ENCODE peak calls at places on chromosomes 3 and 15, in four cellular contexts. One of them, this sample, is unnamed.
A peak's percentile ranks its signal among the peaks of the same experiment; 100 is the strongest.

GRCh38 chr3:102665183-102665582 is 230.4 kb downstream of the ZPLD1 start:
- DNase-seq in transverse colon: no peak
- DNase-seq in stimulated activated CD8-positive, alpha-beta memory T cell treated with anti-CD3 and anti-CD28 coated beads, Interleukin-7, amount 100 ng/mL, for 1 hour: no peak
- DNase-seq in activated CD4-positive, alpha-beta T cell treated with anti-CD3 and anti-CD28 coated beads for 48 hours: no peak
- DNase-seq in this sample: no peak

GRCh38 chr3:38497026-38497425 is 886 bp downstream of the EXOG start:
- DNase-seq in transverse colon: no peak
- DNase-seq in stimulated activated CD8-positive, alpha-beta memory T cell treated with anti-CD3 and anti-CD28 coated beads, Interleukin-7, amount 100 ng/mL, for 1 hour: no peak
- DNase-seq in activated CD4-positive, alpha-beta T cell treated with anti-CD3 and anti-CD28 coated beads for 48 hours: no peak
- DNase-seq in this sample: peak; percentile 29

GRCh38 chr3:116270053-116270452 is 175.2 kb downstream of the LSAMP start:
- DNase-seq in transverse colon: no peak
- DNase-seq in stimulated activated CD8-positive, alpha-beta memory T cell treated with anti-CD3 and anti-CD28 coated beads, Interleukin-7, amount 100 ng/mL, for 1 hour: no peak
- DNase-seq in activated CD4-positive, alpha-beta T cell treated with anti-CD3 and anti-CD28 coated beads for 48 hours: no peak
- DNase-seq in this sample: no peak

GRCh38 chr15:73755946-73756345 is 2.8 kb upstream of the INSYN1 start:
- DNase-seq in transverse colon: no peak
- DNase-seq in stimulated activated CD8-positive, alpha-beta memory T cell treated with anti-CD3 and anti-CD28 coated beads, Interleukin-7, amount 100 ng/mL, for 1 hour: no peak
- DNase-seq in activated CD4-positive, alpha-beta T cell treated with anti-CD3 and anti-CD28 coated beads for 48 hours: no peak
- DNase-seq in this sample: no peak

GRCh38 chr3:64088408-64089136 is 65.3 kb upstream of the PSMD6 start:
- DNase-seq in transverse colon: no peak
- DNase-seq in stimulated activated CD8-positive, alpha-beta memory T cell treated with anti-CD3 and anti-CD28 coated beads, Interleukin-7, amount 100 ng/mL, for 1 hour: no peak
- DNase-seq in activated CD4-positive, alpha-beta T cell treated with anti-CD3 and anti-CD28 coated beads for 48 hours: no peak
- DNase-seq in this sample: no peak

GRCh38 chr3:52053307-52054304 is 2.8 kb downstream of the DUSP7 start:
- DNase-seq in transverse colon: no peak
- DNase-seq in stimulated activated CD8-positive, alpha-beta memory T cell treated with anti-CD3 and anti-CD28 coated beads, Interleukin-7, amount 100 ng/mL, for 1 hour: no peak
- DNase-seq in activated CD4-positive, alpha-beta T cell treated with anti-CD3 and anti-CD28 coated beads for 48 hours: peak; percentile 58
- DNase-seq in this sample: no peak

GRCh38 chr15:94584833-94585244 is 353.5 kb downstream of the MCTP2 start:
- DNase-seq in transverse colon: no peak
- DNase-seq in stimulated activated CD8-positive, alpha-beta memory T cell treated with anti-CD3 and anti-CD28 coated beads, Interleukin-7, amount 100 ng/mL, for 1 hour: peak; percentile 3
- DNase-seq in activated CD4-positive, alpha-beta T cell treated with anti-CD3 and anti-CD28 coated beads for 48 hours: peak; percentile 73
- DNase-seq in this sample: no peak

GRCh38 chr3:181722156-181722555 is 10.4 kb downstream of the SOX2 start:
- DNase-seq in transverse colon: no peak
- DNase-seq in stimulated activated CD8-positive, alpha-beta memory T cell treated with anti-CD3 and anti-CD28 coated beads, Interleukin-7, amount 100 ng/mL, for 1 hour: no peak
- DNase-seq in activated CD4-positive, alpha-beta T cell treated with anti-CD3 and anti-CD28 coated beads for 48 hours: no peak
- DNase-seq in this sample: no peak

GRCh38 chr3:27589795-27590194 is 105.6 kb upstream of the SLC4A7 start:
- DNase-seq in transverse colon: no peak
- DNase-seq in stimulated activated CD8-positive, alpha-beta memory T cell treated with anti-CD3 and anti-CD28 coated beads, Interleukin-7, amount 100 ng/mL, for 1 hour: no peak
- DNase-seq in activated CD4-positive, alpha-beta T cell treated with anti-CD3 and anti-CD28 coated beads for 48 hours: no peak
- DNase-seq in this sample: no peak

GRCh38 chr3:29176501-29176900 is 104.4 kb upstream of the RBMS3 start:
- DNase-seq in transverse colon: no peak
- DNase-seq in stimulated activated CD8-positive, alpha-beta memory T cell treated with anti-CD3 and anti-CD28 coated beads, Interleukin-7, amount 100 ng/mL, for 1 hour: no peak
- DNase-seq in activated CD4-positive, alpha-beta T cell treated with anti-CD3 and anti-CD28 coated beads for 48 hours: no peak
- DNase-seq in this sample: no peak

GRCh38 chr3:155744091-155744625 is 713 bp downstream of the PLCH1 start:
- DNase-seq in transverse colon: peak; percentile 75
- DNase-seq in stimulated activated CD8-positive, alpha-beta memory T cell treated with anti-CD3 and anti-CD28 coated beads, Interleukin-7, amount 100 ng/mL, for 1 hour: no peak
- DNase-seq in activated CD4-positive, alpha-beta T cell treated with anti-CD3 and anti-CD28 coated beads for 48 hours: peak; percentile 62
- DNase-seq in this sample: no peak

GRCh38 chr3:45145223-45145622 is 955 bp downstream of the CDCP1 start:
- DNase-seq in transverse colon: no peak
- DNase-seq in stimulated activated CD8-positive, alpha-beta memory T cell treated with anti-CD3 and anti-CD28 coated beads, Interleukin-7, amount 100 ng/mL, for 1 hour: no peak
- DNase-seq in activated CD4-positive, alpha-beta T cell treated with anti-CD3 and anti-CD28 coated beads for 48 hours: no peak
- DNase-seq in this sample: no peak

GRCh38 chr3:161400650-161401049 is 29.3 kb upstream of the SPTSSB start:
- DNase-seq in transverse colon: no peak
- DNase-seq in stimulated activated CD8-positive, alpha-beta memory T cell treated with anti-CD3 and anti-CD28 coated beads, Interleukin-7, amount 100 ng/mL, for 1 hour: no peak
- DNase-seq in activated CD4-positive, alpha-beta T cell treated with anti-CD3 and anti-CD28 coated beads for 48 hours: no peak
- DNase-seq in this sample: no peak

GRCh38 chr15:22227961-22228762 is 147.8 kb downstream of the OR4M2 start:
- DNase-seq in transverse colon: no peak
- DNase-seq in stimulated activated CD8-positive, alpha-beta memory T cell treated with anti-CD3 and anti-CD28 coated beads, Interleukin-7, amount 100 ng/mL, for 1 hour: no peak
- DNase-seq in activated CD4-positive, alpha-beta T cell treated with anti-CD3 and anti-CD28 coated beads for 48 hours: no peak
- DNase-seq in this sample: no peak

GRCh38 chr3:117692416-117692995 is 982.9 kb downstream of the TUSC7 start:
- DNase-seq in transverse colon: no peak
- DNase-seq in stimulated activated CD8-positive, alpha-beta memory T cell treated with anti-CD3 and anti-CD28 coated beads, Interleukin-7, amount 100 ng/mL, for 1 hour: no peak
- DNase-seq in activated CD4-positive, alpha-beta T cell treated with anti-CD3 and anti-CD28 coated beads for 48 hours: no peak
- DNase-seq in this sample: peak; percentile 78

GRCh38 chr15:96321422-96322391 is 8.8 kb upstream of the NR2F2 start:
- DNase-seq in transverse colon: no peak
- DNase-seq in stimulated activated CD8-positive, alpha-beta memory T cell treated with anti-CD3 and anti-CD28 coated beads, Interleukin-7, amount 100 ng/mL, for 1 hour: no peak
- DNase-seq in activated CD4-positive, alpha-beta T cell treated with anti-CD3 and anti-CD28 coated beads for 48 hours: no peak
- DNase-seq in this sample: no peak

GRCh38 chr3:151015762-151016161 is 43.2 kb upstream of the CLRN1 start:
- DNase-seq in transverse colon: no peak
- DNase-seq in stimulated activated CD8-positive, alpha-beta memory T cell treated with anti-CD3 and anti-CD28 coated beads, Interleukin-7, amount 100 ng/mL, for 1 hour: no peak
- DNase-seq in activated CD4-positive, alpha-beta T cell treated with anti-CD3 and anti-CD28 coated beads for 48 hours: no peak
- DNase-seq in this sample: peak; percentile 45

GRCh38 chr15:73474785-73475184 is 31.8 kb downstream of the REC114 start:
- DNase-seq in transverse colon: no peak
- DNase-seq in stimulated activated CD8-positive, alpha-beta memory T cell treated with anti-CD3 and anti-CD28 coated beads, Interleukin-7, amount 100 ng/mL, for 1 hour: no peak
- DNase-seq in activated CD4-positive, alpha-beta T cell treated with anti-CD3 and anti-CD28 coated beads for 48 hours: no peak
- DNase-seq in this sample: no peak

GRCh38 chr3:11671648-11672100 is 28.0 kb upstream of the VGLL4 start:
- DNase-seq in transverse colon: no peak
- DNase-seq in stimulated activated CD8-positive, alpha-beta memory T cell treated with anti-CD3 and anti-CD28 coated beads, Interleukin-7, amount 100 ng/mL, for 1 hour: no peak
- DNase-seq in activated CD4-positive, alpha-beta T cell treated with anti-CD3 and anti-CD28 coated beads for 48 hours: no peak
- DNase-seq in this sample: peak; percentile 18

GRCh38 chr15:74643368-74644204 is 27.9 kb downstream of the CLK3 start:
- DNase-seq in transverse colon: no peak
- DNase-seq in stimulated activated CD8-positive, alpha-beta memory T cell treated with anti-CD3 and anti-CD28 coated beads, Interleukin-7, amount 100 ng/mL, for 1 hour: no peak
- DNase-seq in activated CD4-positive, alpha-beta T cell treated with anti-CD3 and anti-CD28 coated beads for 48 hours: no peak
- DNase-seq in this sample: no peak

GRCh38 chr3:159844383-159844730 is 144.3 kb upstream of the IL12A start:
- DNase-seq in transverse colon: no peak
- DNase-seq in stimulated activated CD8-positive, alpha-beta memory T cell treated with anti-CD3 and anti-CD28 coated beads, Interleukin-7, amount 100 ng/mL, for 1 hour: no peak
- DNase-seq in activated CD4-positive, alpha-beta T cell treated with anti-CD3 and anti-CD28 coated beads for 48 hours: no peak
- DNase-seq in this sample: no peak

GRCh38 chr15:75583689-75584088 is 4.6 kb upstream of the PTPN9 start:
- DNase-seq in transverse colon: no peak
- DNase-seq in stimulated activated CD8-positive, alpha-beta memory T cell treated with anti-CD3 and anti-CD28 coated beads, Interleukin-7, amount 100 ng/mL, for 1 hour: no peak
- DNase-seq in activated CD4-positive, alpha-beta T cell treated with anti-CD3 and anti-CD28 coated beads for 48 hours: no peak
- DNase-seq in this sample: no peak

GRCh38 chr3:135926664-135927063 is 38.9 kb upstream of the PPP2R3A start:
- DNase-seq in transverse colon: no peak
- DNase-seq in stimulated activated CD8-positive, alpha-beta memory T cell treated with anti-CD3 and anti-CD28 coated beads, Interleukin-7, amount 100 ng/mL, for 1 hour: no peak
- DNase-seq in activated CD4-positive, alpha-beta T cell treated with anti-CD3 and anti-CD28 coated beads for 48 hours: no peak
- DNase-seq in this sample: no peak

GRCh38 chr3:146953523-146954125 is 348.5 kb upstream of the PLSCR5 start:
- DNase-seq in transverse colon: no peak
- DNase-seq in stimulated activated CD8-positive, alpha-beta memory T cell treated with anti-CD3 and anti-CD28 coated beads, Interleukin-7, amount 100 ng/mL, for 1 hour: no peak
- DNase-seq in activated CD4-positive, alpha-beta T cell treated with anti-CD3 and anti-CD28 coated beads for 48 hours: no peak
- DNase-seq in this sample: peak; percentile 67

GRCh38 chr3:149273096-149273751 is 51.6 kb upstream of the CP start:
- DNase-seq in transverse colon: peak; percentile 40
- DNase-seq in stimulated activated CD8-positive, alpha-beta memory T cell treated with anti-CD3 and anti-CD28 coated beads, Interleukin-7, amount 100 ng/mL, for 1 hour: no peak
- DNase-seq in activated CD4-positive, alpha-beta T cell treated with anti-CD3 and anti-CD28 coated beads for 48 hours: peak; percentile 16
- DNase-seq in this sample: peak; percentile 82

GRCh38 chr3:190941694-190942280 is 79.3 kb upstream of the GMNC start:
- DNase-seq in transverse colon: no peak
- DNase-seq in stimulated activated CD8-positive, alpha-beta memory T cell treated with anti-CD3 and anti-CD28 coated beads, Interleukin-7, amount 100 ng/mL, for 1 hour: no peak
- DNase-seq in activated CD4-positive, alpha-beta T cell treated with anti-CD3 and anti-CD28 coated beads for 48 hours: no peak
- DNase-seq in this sample: no peak

GRCh38 chr15:42508263-42508690 is 12.8 kb downstream of the SNAP23 start:
- DNase-seq in transverse colon: no peak
- DNase-seq in stimulated activated CD8-positive, alpha-beta memory T cell treated with anti-CD3 and anti-CD28 coated beads, Interleukin-7, amount 100 ng/mL, for 1 hour: no peak
- DNase-seq in activated CD4-positive, alpha-beta T cell treated with anti-CD3 and anti-CD28 coated beads for 48 hours: no peak
- DNase-seq in this sample: no peak